ENCODE peak calls at places on chromosome 19, in four cellular contexts. L, I, U and W are unnamed samples.

GRCh38 chr19:35845215-35846037 is 6.9 kb downstream of the NPHS1 start:
- DNase-seq in L (no peak), I (peak), U (peak), W (no peak)

GRCh38 chr19:47518139-47518538 is 3.3 kb upstream of the NAPA start:
- DNase-seq in U (no peak), L (no peak), I (no peak), W (no peak)

GRCh38 chr19:51185069-51185867 is 39.6 kb upstream of the CD33 start:
- DNase-seq in L (no peak), U (no peak), I (no peak), W (no peak)

GRCh38 chr19:416416-416815 is 7.5 kb upstream of the C2CD4C start:
- DNase-seq in U (no peak), L (no peak), I (no peak), W (no peak)

GRCh38 chr19:35742121-35742724 is at the start of gene IGFLR1:
- DNase-seq in I (no peak), L (no peak), U (no peak), W (no peak)

GRCh38 chr19:42068361-42068755 is 1.6 kb downstream of the GRIK5 start:
- DNase-seq in L (no peak), U (no peak), I (no peak), W (no peak)

GRCh38 chr19:50464348-50464747 is 12.0 kb upstream of the EMC10 start:
- DNase-seq in U (no peak), I (no peak), L (no peak), W (no peak)

GRCh38 chr19:42253245-42254082 is 1.5 kb downstream of the ERF start:
- DNase-seq in L (peak), I (peak), U (peak), W (peak)

GRCh38 chr19:31314849-31315620 is 34.2 kb downstream of the TSHZ3 start:
- DNase-seq in I (no peak), L (no peak), U (no peak), W (no peak)

GRCh38 chr19:4988770-4989251 is 19.9 kb downstream of the KDM4B start:
- DNase-seq in L (no peak), U (peak), I (peak), W (no peak)

GRCh38 chr19:33195711-33196347 is 1.7 kb downstream of the LRP3 start:
- DNase-seq in U (no peak), L (no peak), I (no peak), W (no peak)

GRCh38 chr19:12365094-12365371 is 450 bp downstream of the ZNF442 start:
- DNase-seq in L (no peak), I (no peak), U (peak), W (no peak)

GRCh38 chr19:16133818-16134217 is 9.7 kb upstream of the HSH2D start:
- DNase-seq in L (no peak), U (no peak), I (no peak), W (no peak)

GRCh38 chr19:16628984-16629691 is 1.1 kb upstream of the MED26 start:
- DNase-seq in L (no peak), I (peak), U (peak), W (peak)